ENCODE peak calls at places on chromosomes 13 and 19, in eight cellular contexts. F is PC-3, K is hepatocyte, A is neural progenitor cell, P is GM23338, T is HCT116, U is GM23248, L is SK-N-SH. N is an unnamed sample.
A peak's percentile ranks its signal among the peaks of the same experiment; 100 is the strongest.

GRCh38 chr19:32317045-32317444 is 28.4 kb upstream of the ZNF507 start:
- DNase-seq in F (no peak), K (no peak), A (no peak), P (peak; percentile 31), T (no peak), U (no peak), L (no peak), N (no peak)

GRCh38 chr13:85137516-85137915 is 661.7 kb downstream of the SLITRK6 start:
- DNase-seq in F (no peak), K (no peak), A (no peak), P (no peak), T (no peak), U (no peak), L (peak; percentile 44), N (no peak)

GRCh38 chr13:49314344-49314882 is 66.7 kb downstream of the CDADC1 start:
- DNase-seq in F (peak; percentile 32), K (no peak), A (no peak), P (no peak), T (peak; percentile 16), U (peak; percentile 79), L (no peak), N (no peak)

GRCh38 chr19:40691421-40692211 is 1.2 kb upstream of the NUMBL start:
- DNase-seq in F (no peak), K (no peak), A (peak; percentile 28), P (peak; percentile 71), T (no peak), U (peak; percentile 25), L (peak; percentile 46), N (no peak)

GRCh38 chr13:36789061-36789460 is 30.0 kb upstream of the RFXAP start:
- DNase-seq in F (peak; percentile 51), K (no peak), A (no peak), P (no peak), T (no peak), U (peak; percentile 21), L (no peak), N (no peak)

GRCh38 chr13:102903659-102904407 is 58.0 kb downstream of the ERCC5 start:
- DNase-seq in F (peak; percentile 56), K (no peak), A (peak; percentile 28), P (peak; percentile 56), T (no peak), U (peak; percentile 45), L (peak; percentile 28), N (no peak)

GRCh38 chr13:40406405-40407138 is 259.9 kb downstream of the FOXO1 start:
- DNase-seq in F (peak; percentile 79), K (peak; percentile 50), A (no peak), P (no peak), T (peak; percentile 26), U (peak; percentile 75), L (no peak), N (no peak)

GRCh38 chr19:3135961-3136683 is at the start of gene GNA15:
- DNase-seq in F (no peak), K (no peak), A (no peak), P (no peak), T (no peak), U (no peak), L (no peak), N (no peak)

GRCh38 chr13:29548722-29549446 is 46.6 kb downstream of the SLC7A1 start:
- DNase-seq in F (no peak), K (peak; percentile 51), A (no peak), P (no peak), T (no peak), U (peak; percentile 30), L (no peak), N (no peak)

GRCh38 chr19:9709305-9709704 is 34.4 kb upstream of the ZNF562 start:
- DNase-seq in F (no peak), K (no peak), A (no peak), P (no peak), T (no peak), U (no peak), L (no peak), N (no peak)

GRCh38 chr19:6227941-6228325 is 51.8 kb downstream of the MLLT1 start:
- DNase-seq in F (no peak), K (no peak), A (no peak), P (no peak), T (no peak), U (no peak), L (no peak), N (no peak)

GRCh38 chr13:36438594-36439483 is 6.5 kb downstream of the CCNA1 start:
- DNase-seq in F (peak; percentile 76), K (no peak), A (no peak), P (no peak), T (no peak), U (no peak), L (no peak), N (no peak)

GRCh38 chr13:21849323-21849722 is 178.4 kb downstream of the FGF9 start:
- DNase-seq in F (peak; percentile 22), K (peak; percentile 64), A (peak; percentile 45), P (peak; percentile 79), T (peak; percentile 40), U (peak; percentile 48), L (peak; percentile 26), N (no peak)

GRCh38 chr13:38819053-38819452 is 132.2 kb downstream of the FREM2 start:
- DNase-seq in F (no peak), K (peak; percentile 63), A (peak; percentile 54), P (no peak), T (no peak), U (no peak), L (no peak), N (peak; percentile 59)

GRCh38 chr19:55447421-55448174 is 4.5 kb upstream of the SHISA7 start:
- DNase-seq in F (peak; percentile 57), K (no peak), A (peak; percentile 68), P (peak; percentile 62), T (no peak), U (peak; percentile 82), L (peak; percentile 78), N (no peak)
- TF ChIP-seq EZH2phosphoT487 in F (no peak), K (no peak), A (no peak), P (no peak), T (no peak), U (no peak), L (no peak), N (no peak)

GRCh38 chr19:47020132-47020805 is 632 bp downstream of the NPAS1 start:
- DNase-seq in F (no peak), K (peak; percentile 28), A (peak; percentile 74), P (peak; percentile 78), T (no peak), U (peak; percentile 80), L (peak; percentile 56), N (no peak)
- H3K27me3 ChIP-seq in F (peaks cover 35% of the 10 kb centered on the region), K (peaks cover 59% of the 10 kb centered on the region), A (peaks cover 71% of the 10 kb centered on the region), P (peaks cover 70% of the 10 kb centered on the region), T (no peaks in the 10 kb centered on the region), U (no peaks in the 10 kb centered on the region), L (peaks cover 39% of the 10 kb centered on the region), N (peaks cover 54% of the 10 kb centered on the region)

GRCh38 chr13:91398413-91399188 is at the start of gene GPC5:
- DNase-seq in F (peak; percentile 57), K (peak; percentile 86), A (peak; percentile 88), P (peak; percentile 76), T (peak; percentile 10), U (peak; percentile 71), L (peak; percentile 95), N (peak; percentile 66)
- H2AFZ ChIP-seq in F (peak within 1 kb of the TSS; percentile 64), K (peak within 1 kb of the TSS; percentile 75), A (peak within 1 kb of the TSS; percentile 74), P (peak within 1 kb of the TSS; percentile 99), T (peak within 1 kb of the TSS; percentile 76), U (peak within 1 kb of the TSS; percentile 74), L (peak within 1 kb of the TSS; percentile 72), N (peak within 1 kb of the TSS; percentile 77)

GRCh38 chr19:15584541-15585115 is 30.4 kb upstream of the CYP4F8 start:
- DNase-seq in F (peak; percentile 80), K (peak; percentile 59), A (peak; percentile 61), P (peak; percentile 91), T (peak; percentile 67), U (peak; percentile 69), L (peak; percentile 84), N (peak; percentile 63)
- TF ChIP-seq EZH2phosphoT487 in F (no peak), K (no peak), A (no peak), P (no peak), T (no peak), U (no peak), L (no peak), N (no peak)

GRCh38 chr19:48417436-48417835 is 24.0 kb downstream of the GRIN2D start:
- DNase-seq in F (no peak), K (no peak), A (no peak), P (no peak), T (no peak), U (no peak), L (no peak), N (no peak)

GRCh38 chr19:48413879-48414623 is 20.6 kb downstream of the GRIN2D start:
- DNase-seq in F (peak; percentile 54), K (peak; percentile 15), A (no peak), P (peak; percentile 56), T (no peak), U (peak; percentile 75), L (no peak), N (no peak)

GRCh38 chr19:48415395-48415794 is 21.9 kb downstream of the GRIN2D start:
- DNase-seq in F (peak; percentile 64), K (peak; percentile 84), A (peak; percentile 77), P (peak; percentile 99), T (peak; percentile 84), U (peak; percentile 89), L (peak; percentile 82), N (peak; percentile 81)

GRCh38 chr19:48418317-48419064 is 25.0 kb downstream of the GRIN2D start:
- DNase-seq in F (peak; percentile 14), K (no peak), A (no peak), P (peak; percentile 60), T (no peak), U (peak; percentile 65), L (no peak), N (peak; percentile 75)

GRCh38 chr19:48415869-48416268 is 22.4 kb downstream of the GRIN2D start:
- DNase-seq in F (no peak), K (no peak), A (no peak), P (no peak), T (no peak), U (no peak), L (no peak), N (no peak)
- H3K27me3 ChIP-seq in F (no peaks in the 10 kb centered on the region), K (no peaks in the 10 kb centered on the region), A (peaks cover 15% of the 10 kb centered on the region), P (no peaks in the 10 kb centered on the region), T (no peaks in the 10 kb centered on the region), U (no peaks in the 10 kb centered on the region), L (no peaks in the 10 kb centered on the region), N (peaks cover 18% of the 10 kb centered on the region)

N was measured in MM.1S.